ENCODE peak calls at places on chromosomes 3 and 15, in four cellular contexts. V, R, A and E are unnamed samples.

GRCh38 chr3:59251899-59252298 is 202.1 kb upstream of the CFAP20DC start:
- DNase-seq in R (no peak), A (no peak), V (no peak), E (no peak)

GRCh38 chr15:39788800-39789565 is 6.3 kb upstream of the FSIP1 start:
- DNase-seq in R (no peak), V (no peak), A (no peak), E (no peak)

GRCh38 chr3:44509985-44510360 is 32.5 kb upstream of the ZNF445 start:
- DNase-seq in V (peak; percentile 2), A (no peak), R (no peak), E (no peak)

GRCh38 chr3:196969001-196969659 is 497 bp upstream of the PIGZ start:
- DNase-seq in A (no peak), V (no peak), R (peak; percentile 54), E (peak; percentile 31)

GRCh38 chr3:197734667-197735318 is 1.9 kb downstream of the RUBCN start:
- DNase-seq in V (no peak), R (no peak), A (no peak), E (no peak)

GRCh38 chr3:112127522-112128494 is 5.2 kb downstream of the GCSAM start:
- DNase-seq in A (no peak), R (no peak), V (no peak), E (no peak)

GRCh38 chr3:126886217-126886616 is 96.7 kb upstream of the PLXNA1 start:
- DNase-seq in A (no peak), R (no peak), V (peak; percentile 52), E (peak; percentile 48)

GRCh38 chr15:68277605-68278344 is at the start of gene FEM1B:
- DNase-seq in V (peak; percentile 78), A (peak; percentile 89), R (peak; percentile 95), E (peak; percentile 93)

GRCh38 chr3:35679409-35680080 is 40.2 kb downstream of the ARPP21 start:
- DNase-seq in V (no peak), A (no peak), R (no peak), E (no peak)

GRCh38 chr3:44342191-44342790 is 3.7 kb downstream of the TCAIM start:
- DNase-seq in R (no peak), V (peak; percentile 41), A (no peak), E (no peak)

GRCh38 chr3:9595877-9596276 is 42.3 kb upstream of the LHFPL4 start:
- DNase-seq in A (no peak), V (no peak), R (no peak), E (no peak)

GRCh38 chr15:84598993-84599392 is 1.8 kb upstream of the ZSCAN2 start:
- DNase-seq in R (peak; percentile 60), V (peak; percentile 58), A (no peak), E (no peak)

GRCh38 chr3:78496458-78496857 is 1271.3 kb downstream of the ROBO1 start:
- DNase-seq in A (no peak), V (no peak), R (no peak), E (no peak)

GRCh38 chr15:71274448-71274798 is 159.2 kb downstream of the THSD4 start:
- DNase-seq in R (no peak), A (no peak), V (no peak), E (no peak)

GRCh38 chr3:98817546-98817945 is 54.4 kb downstream of the ST3GAL6 start:
- DNase-seq in V (no peak), R (peak; percentile 46), A (peak; percentile 23), E (no peak)

GRCh38 chr3:108546692-108547091 is 36.3 kb upstream of the MYH15 start:
- DNase-seq in R (no peak), A (no peak), V (no peak), E (no peak)

GRCh38 chr15:20348900-20349773 is 192.5 kb downstream of the GOLGA6L6 start:
- DNase-seq in A (no peak), R (no peak), V (no peak), E (no peak)

GRCh38 chr3:124272611-124273151 is 280.8 kb upstream of the ROPN1 start:
- DNase-seq in A (no peak), R (no peak), V (no peak), E (peak; percentile 41)

GRCh38 chr3:46984591-46985459 is 5.4 kb downstream of the NBEAL2 start:
- DNase-seq in V (no peak), R (no peak), A (no peak), E (no peak)

GRCh38 chr3:8853081-8853480 is 83.7 kb upstream of the OXTR start:
- DNase-seq in A (no peak), R (no peak), V (no peak), E (no peak)

GRCh38 chr15:79450648-79451047 is 18.5 kb downstream of the MINAR1 start:
- DNase-seq in A (no peak), V (no peak), R (peak; percentile 31), E (no peak)

GRCh38 chr3:171142985-171143384 is 116.5 kb upstream of the SLC2A2 start:
- DNase-seq in A (no peak), V (peak; percentile 59), R (no peak), E (no peak)

GRCh38 chr3:40780801-40781406 is 256.1 kb downstream of the ZNF621 start:
- DNase-seq in R (no peak), V (peak; percentile 35), A (no peak), E (peak; percentile 39)

GRCh38 chr3:133504736-133505135 is 68.8 kb upstream of the CDV3 start:
- DNase-seq in V (no peak), R (no peak), A (no peak), E (no peak)

GRCh38 chr3:133505813-133506212 is 67.7 kb upstream of the CDV3 start:
- DNase-seq in R (no peak), V (no peak), A (no peak), E (no peak)

GRCh38 chr3:133509482-133509881 is 64.0 kb upstream of the CDV3 start:
- DNase-seq in A (no peak), V (no peak), R (no peak), E (no peak)

GRCh38 chr3:133503409-133503808 is 70.1 kb upstream of the CDV3 start:
- DNase-seq in V (no peak), A (no peak), R (no peak), E (no peak)

GRCh38 chr3:133506215-133506901 is 67.1 kb upstream of the CDV3 start:
- DNase-seq in R (no peak), V (no peak), A (no peak), E (no peak)
- H3K4me3 ChIP-seq in R (no peak overlapping the region), V (no peak overlapping the region), A (no peak overlapping the region), E (no peak overlapping the region)

GRCh38 chr3:4562595-4562994 is 69.4 kb downstream of the ITPR1 start:
- DNase-seq in A (no peak), V (no peak), R (no peak), E (no peak)
- H3K27me3 ChIP-seq in A (no peaks in the 10 kb centered on the region), V (no peaks in the 10 kb centered on the region), R (no peaks in the 10 kb centered on the region), E (no peaks in the 10 kb centered on the region)

DNA sequence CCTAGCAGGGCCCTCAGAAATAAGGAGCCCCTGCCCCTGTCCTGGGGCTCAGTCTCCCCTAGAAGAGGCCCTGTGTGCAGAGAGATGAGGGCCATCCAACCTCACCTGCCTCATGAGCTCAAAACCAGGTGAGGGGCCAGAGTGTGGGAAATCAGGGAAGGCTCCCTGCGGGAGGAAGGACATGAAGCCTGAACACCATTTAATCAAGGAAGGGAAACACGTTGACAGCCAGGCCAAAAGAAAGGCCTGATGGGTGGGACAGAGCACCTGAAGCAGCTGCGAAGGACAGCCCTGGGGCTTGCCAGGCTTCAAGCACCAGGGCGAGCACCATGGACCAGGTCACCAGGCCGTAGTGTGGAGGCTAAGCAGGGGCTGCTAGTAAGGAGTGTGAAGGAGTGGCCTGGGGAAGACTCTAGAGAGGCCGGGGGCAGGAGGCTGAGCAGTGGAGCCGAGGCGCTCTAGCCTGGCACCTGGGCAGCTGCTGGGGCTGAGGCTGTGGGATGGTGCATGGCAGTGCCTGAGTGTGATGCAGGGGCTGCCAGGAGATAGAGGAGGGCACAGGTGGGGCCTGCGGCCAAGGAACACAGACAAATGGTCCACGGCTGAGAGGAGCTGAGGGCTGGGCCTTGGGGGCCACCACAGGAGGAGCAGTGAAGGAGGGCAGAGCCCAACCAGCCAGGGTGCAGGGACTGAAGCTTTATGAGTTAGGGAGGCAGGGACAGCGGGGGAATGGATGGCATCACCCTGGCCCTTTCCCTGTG is 16.1 kb downstream of the ACAA1 start:
- DNase-seq in A (no peak), V (no peak), R (no peak), E (no peak)
- H3K36me3 ChIP-seq in A (peaks cover 73% of the 10 kb centered on the region), V (peaks cover 23% of the 10 kb centered on the region), R (no peaks in the 10 kb centered on the region), E (peaks cover 43% of the 10 kb centered on the region)

GRCh38 chr15:67024322-67024997 is 40.9 kb upstream of the SMAD3 start:
- DNase-seq in R (no peak), V (peak; percentile 95), A (no peak), E (peak; percentile 97)
- H3K4me3 ChIP-seq in R (no peak overlapping the region), V (no peak overlapping the region), A (no peak overlapping the region), E (no peak overlapping the region)

GRCh38 chr3:141052570-141053069 is 1.5 kb downstream of the SPSB4 start:
- DNase-seq in R (peak; percentile 67), V (no peak), A (no peak), E (no peak)

GRCh38 chr3:141050576-141050912 is 603 bp upstream of the SPSB4 start:
- DNase-seq in V (no peak), R (peak; percentile 51), A (no peak), E (no peak)

GRCh38 chr3:141050913-141051632 is at the start of gene SPSB4:
- DNase-seq in A (peak; percentile 87), R (peak; percentile 97), V (peak; percentile 28), E (peak; percentile 53)

GRCh38 chr3:141049681-141050080 is 1.5 kb upstream of the SPSB4 start:
- DNase-seq in R (peak; percentile 51), A (no peak), V (no peak), E (no peak)

GRCh38 chr3:141051641-141052569 is 758 bp downstream of the SPSB4 start:
- DNase-seq in A (no peak), R (peak; percentile 85), V (no peak), E (no peak)
- H3K27me3 ChIP-seq in A (peaks cover 21% of the 10 kb centered on the region), R (peaks cover 82% of the 10 kb centered on the region), V (peaks cover 53% of the 10 kb centered on the region), E (peaks cover 48% of the 10 kb centered on the region)